ENCODE peak calls at places on chromosomes 16 and 17, in four cellular contexts. T, R, B and W are unnamed samples.
A peak's percentile ranks its signal among the peaks of the same experiment; 100 is the strongest.

GRCh38 chr16:85112364-85112763 is at the start of gene CIBAR2:
- DNase-seq in T (no peak), R (no peak), B (no peak), W (no peak)

GRCh38 chr16:58111331-58111627 is 17.9 kb downstream of the CFAP20 start:
- DNase-seq in T (no peak), R (no peak), B (no peak), W (no peak)

GRCh38 chr16:78461496-78461938 is 362.1 kb downstream of the WWOX start:
- DNase-seq in T (no peak), R (no peak), B (no peak), W (no peak)

GRCh38 chr17:61710546-61710945 is 119.5 kb upstream of the NACA2 start:
- DNase-seq in T (no peak), R (no peak), B (no peak), W (no peak)

GRCh38 chr16:52592216-52592592 is 45.3 kb upstream of the TOX3 start:
- DNase-seq in T (no peak), R (no peak), B (no peak), W (no peak)

GRCh38 chr17:81731271-81731670 is 19.2 kb downstream of the SLC25A10 start:
- DNase-seq in T (peak; percentile 96), R (no peak), B (no peak), W (no peak)

GRCh38 chr17:3641717-3642486 is 5.3 kb downstream of the CTNS start:
- DNase-seq in T (no peak), R (no peak), B (no peak), W (no peak)

GRCh38 chr16:71360378-71360777 is 1.9 kb downstream of the CALB2 start:
- DNase-seq in T (peak; percentile 69), R (no peak), B (no peak), W (no peak)

GRCh38 chr17:29573871-29574731 is 5.6 kb downstream of the TP53I13 start:
- DNase-seq in T (no peak), R (peak; percentile 45), B (no peak), W (no peak)

GRCh38 chr17:69357701-69358100 is 30.8 kb upstream of the ABCA5 start:
- DNase-seq in T (no peak), R (no peak), B (no peak), W (no peak)

GRCh38 chr16:3601614-3602319 is 9.6 kb downstream of the SLX4 start:
- DNase-seq in T (no peak), R (no peak), B (no peak), W (no peak)

GRCh38 chr17:34979650-34980352 is 511 bp upstream of the LIG3 start:
- DNase-seq in T (no peak), R (no peak), B (no peak), W (no peak)

GRCh38 chr17:34313164-34313563 is 6.1 kb upstream of the CCL8 start:
- DNase-seq in T (no peak), R (no peak), B (no peak), W (no peak)

GRCh38 chr17:17605083-17605746 is 13.7 kb upstream of the PEMT start:
- DNase-seq in T (no peak), R (no peak), B (no peak), W (no peak)

GRCh38 chr17:27217631-27218030 is 76.3 kb upstream of the WSB1 start:
- DNase-seq in T (no peak), R (peak; percentile 61), B (no peak), W (no peak)

GRCh38 chr17:45052052-45052772 is 780 bp upstream of the DCAKD start:
- DNase-seq in T (peak; percentile 41), R (peak; percentile 79), B (peak; percentile 54), W (no peak)